ENCODE peak calls at places on chromosome 17, in nine cellular contexts. One of them, this sample, is unnamed.

GRCh38 chr17:34382586-34383224 is 19.7 kb upstream of the CCL1 start:
- DNase-seq in breast epithelium: no peak
- DNase-seq in stomach: no peak
- DNase-seq in HCT116: no peak
- DNase-seq in GM12878: peak
- DNase-seq in uterus: no peak
- DNase-seq in tibial nerve: no peak
- DNase-seq in heart left ventricle: no peak
- DNase-seq in prostate gland: no peak
- DNase-seq in this sample: no peak

GRCh38 chr17:2786176-2786881 is 9.9 kb upstream of the RAP1GAP2 start:
- DNase-seq in prostate gland: peak
- DNase-seq in heart left ventricle: peak
- DNase-seq in stomach: peak
- DNase-seq in GM12878: peak
- DNase-seq in tibial nerve: peak
- DNase-seq in uterus: peak
- DNase-seq in HCT116: peak
- DNase-seq in breast epithelium: peak
- DNase-seq in this sample: peak

GRCh38 chr17:49223517-49224197 is 6.9 kb downstream of the PHOSPHO1 start:
- DNase-seq in prostate gland: peak
- DNase-seq in GM12878: no peak
- DNase-seq in tibial nerve: peak
- DNase-seq in heart left ventricle: peak
- DNase-seq in stomach: peak
- DNase-seq in breast epithelium: no peak
- DNase-seq in uterus: peak
- DNase-seq in HCT116: peak
- DNase-seq in this sample: no peak

GRCh38 chr17:55295411-55296170 is 30.8 kb downstream of the HLF start:
- DNase-seq in HCT116: peak
- DNase-seq in breast epithelium: no peak
- DNase-seq in uterus: peak
- DNase-seq in stomach: peak
- DNase-seq in GM12878: no peak
- DNase-seq in prostate gland: peak
- DNase-seq in tibial nerve: peak
- DNase-seq in heart left ventricle: peak
- DNase-seq in this sample: peak

GRCh38 chr17:32310927-32311568 is 30.9 kb downstream of the C17orf75 start:
- DNase-seq in stomach: no peak
- DNase-seq in uterus: no peak
- DNase-seq in tibial nerve: no peak
- DNase-seq in heart left ventricle: no peak
- DNase-seq in GM12878: no peak
- DNase-seq in prostate gland: no peak
- DNase-seq in breast epithelium: no peak
- DNase-seq in HCT116: no peak
- DNase-seq in this sample: no peak

GRCh38 chr17:4492762-4493561 is 5.7 kb upstream of the SPNS2 start:
- DNase-seq in uterus: no peak
- DNase-seq in HCT116: no peak
- DNase-seq in heart left ventricle: no peak
- DNase-seq in stomach: peak
- DNase-seq in GM12878: no peak
- DNase-seq in prostate gland: no peak
- DNase-seq in breast epithelium: no peak
- DNase-seq in tibial nerve: no peak
- DNase-seq in this sample: no peak

GRCh38 chr17:33725675-33726271 is 432.7 kb upstream of the ASIC2 start:
- DNase-seq in heart left ventricle: no peak
- DNase-seq in tibial nerve: no peak
- DNase-seq in GM12878: no peak
- DNase-seq in stomach: peak
- DNase-seq in prostate gland: no peak
- DNase-seq in breast epithelium: no peak
- DNase-seq in uterus: no peak
- DNase-seq in HCT116: no peak
- DNase-seq in this sample: no peak

GRCh38 chr17:72812823-72813222 is 279.7 kb downstream of the SLC39A11 start:
- DNase-seq in heart left ventricle: no peak
- DNase-seq in stomach: no peak
- DNase-seq in prostate gland: no peak
- DNase-seq in tibial nerve: no peak
- DNase-seq in breast epithelium: no peak
- DNase-seq in HCT116: peak
- DNase-seq in uterus: no peak
- DNase-seq in GM12878: no peak
- DNase-seq in this sample: no peak

GRCh38 chr17:38561416-38562214 is 44.1 kb downstream of the SRCIN1 start:
- DNase-seq in tibial nerve: no peak
- DNase-seq in heart left ventricle: no peak
- DNase-seq in breast epithelium: no peak
- DNase-seq in prostate gland: no peak
- DNase-seq in stomach: no peak
- DNase-seq in uterus: no peak
- DNase-seq in HCT116: no peak
- DNase-seq in GM12878: no peak
- DNase-seq in this sample: no peak

GRCh38 chr17:180380-181212 is 854 bp downstream of the DOC2B start:
- DNase-seq in stomach: no peak
- DNase-seq in tibial nerve: no peak
- DNase-seq in GM12878: no peak
- DNase-seq in breast epithelium: no peak
- DNase-seq in prostate gland: no peak
- DNase-seq in HCT116: no peak
- DNase-seq in heart left ventricle: peak
- DNase-seq in uterus: no peak
- DNase-seq in this sample: no peak

GRCh38 chr17:61821655-61822054 is 41.7 kb downstream of the BRIP1 start:
- DNase-seq in tibial nerve: no peak
- DNase-seq in heart left ventricle: no peak
- DNase-seq in breast epithelium: no peak
- DNase-seq in HCT116: no peak
- DNase-seq in GM12878: no peak
- DNase-seq in stomach: no peak
- DNase-seq in prostate gland: no peak
- DNase-seq in uterus: no peak
- DNase-seq in this sample: no peak

GRCh38 chr17:54967621-54968258 is 714 bp downstream of the COX11 start:
- DNase-seq in breast epithelium: no peak
- DNase-seq in heart left ventricle: no peak
- DNase-seq in stomach: no peak
- DNase-seq in GM12878: no peak
- DNase-seq in HCT116: peak
- DNase-seq in uterus: no peak
- DNase-seq in tibial nerve: no peak
- DNase-seq in prostate gland: no peak
- DNase-seq in this sample: no peak

GRCh38 chr17:1267471-1267947 is 2.7 kb upstream of the BHLHA9 start:
- DNase-seq in heart left ventricle: no peak
- DNase-seq in stomach: peak
- DNase-seq in GM12878: no peak
- DNase-seq in prostate gland: no peak
- DNase-seq in tibial nerve: no peak
- DNase-seq in breast epithelium: no peak
- DNase-seq in uterus: peak
- DNase-seq in HCT116: no peak
- DNase-seq in this sample: no peak

GRCh38 chr17:60077672-60078519 is 825 bp downstream of the HEATR6 start:
- DNase-seq in HCT116: no peak
- DNase-seq in uterus: no peak
- DNase-seq in stomach: no peak
- DNase-seq in GM12878: no peak
- DNase-seq in breast epithelium: no peak
- DNase-seq in tibial nerve: no peak
- DNase-seq in prostate gland: no peak
- DNase-seq in heart left ventricle: no peak
- DNase-seq in this sample: no peak

GRCh38 chr17:37642706-37643105 is 540 bp downstream of the DDX52 start:
- DNase-seq in GM12878: no peak
- DNase-seq in uterus: no peak
- DNase-seq in breast epithelium: no peak
- DNase-seq in stomach: no peak
- DNase-seq in heart left ventricle: no peak
- DNase-seq in tibial nerve: no peak
- DNase-seq in HCT116: no peak
- DNase-seq in prostate gland: no peak
- DNase-seq in this sample: no peak

GRCh38 chr17:10117581-10118001 is 80.8 kb downstream of the GAS7 start:
- DNase-seq in tibial nerve: no peak
- DNase-seq in HCT116: no peak
- DNase-seq in prostate gland: no peak
- DNase-seq in breast epithelium: no peak
- DNase-seq in uterus: no peak
- DNase-seq in heart left ventricle: peak
- DNase-seq in stomach: no peak
- DNase-seq in GM12878: peak
- DNase-seq in this sample: peak

GRCh38 chr17:32784113-32784512 is 92.8 kb downstream of the MYO1D start:
- DNase-seq in prostate gland: no peak
- DNase-seq in HCT116: no peak
- DNase-seq in heart left ventricle: no peak
- DNase-seq in tibial nerve: no peak
- DNase-seq in breast epithelium: no peak
- DNase-seq in GM12878: no peak
- DNase-seq in stomach: no peak
- DNase-seq in uterus: no peak
- DNase-seq in this sample: no peak

GRCh38 chr17:5809056-5809455 is 224.7 kb upstream of the NLRP1 start:
- DNase-seq in stomach: no peak
- DNase-seq in HCT116: no peak
- DNase-seq in tibial nerve: no peak
- DNase-seq in uterus: no peak
- DNase-seq in heart left ventricle: no peak
- DNase-seq in prostate gland: no peak
- DNase-seq in GM12878: no peak
- DNase-seq in breast epithelium: no peak
- DNase-seq in this sample: no peak

GRCh38 chr17:35603674-35604073 is 16.6 kb downstream of the AP2B1 start:
- DNase-seq in breast epithelium: no peak
- DNase-seq in heart left ventricle: no peak
- DNase-seq in stomach: no peak
- DNase-seq in GM12878: no peak
- DNase-seq in prostate gland: no peak
- DNase-seq in HCT116: no peak
- DNase-seq in tibial nerve: no peak
- DNase-seq in uterus: no peak
- DNase-seq in this sample: no peak

GRCh38 chr17:77875051-77875780 is 83.3 kb upstream of the TNRC6C start:
- DNase-seq in prostate gland: no peak
- DNase-seq in HCT116: no peak
- DNase-seq in uterus: no peak
- DNase-seq in stomach: no peak
- DNase-seq in breast epithelium: no peak
- DNase-seq in GM12878: no peak
- DNase-seq in heart left ventricle: no peak
- DNase-seq in tibial nerve: no peak
- DNase-seq in this sample: no peak

GRCh38 chr17:7859028-7859427 is 1.2 kb downstream of the CYB5D1 start:
- DNase-seq in uterus: no peak
- DNase-seq in tibial nerve: no peak
- DNase-seq in breast epithelium: no peak
- DNase-seq in GM12878: no peak
- DNase-seq in stomach: no peak
- DNase-seq in prostate gland: no peak
- DNase-seq in HCT116: no peak
- DNase-seq in heart left ventricle: no peak
- DNase-seq in this sample: no peak
- H3K27ac ChIP-seq in uterus: peak
- H3K27ac ChIP-seq in tibial nerve: no peak
- H3K27ac ChIP-seq in breast epithelium: peak
- H3K27ac ChIP-seq in GM12878: no peak
- H3K27ac ChIP-seq in stomach: no peak
- H3K27ac ChIP-seq in prostate gland: peak
- H3K27ac ChIP-seq in HCT116: peak
- H3K27ac ChIP-seq in heart left ventricle: no peak
- H3K27ac ChIP-seq in this sample: peak

GRCh38 chr17:28645576-28645939 is 600 bp upstream of the BLTP2 start:
- DNase-seq in stomach: no peak
- DNase-seq in heart left ventricle: no peak
- DNase-seq in prostate gland: no peak
- DNase-seq in tibial nerve: no peak
- DNase-seq in HCT116: no peak
- DNase-seq in GM12878: no peak
- DNase-seq in uterus: no peak
- DNase-seq in breast epithelium: no peak
- DNase-seq in this sample: peak
- TF ChIP-seq POLR2A in stomach: no peak
- TF ChIP-seq POLR2A in heart left ventricle: no peak
- TF ChIP-seq POLR2A in prostate gland: no peak
- TF ChIP-seq POLR2A in tibial nerve: no peak
- TF ChIP-seq POLR2A in HCT116: no peak
- TF ChIP-seq POLR2A in GM12878: no peak
- TF ChIP-seq POLR2A in uterus: no peak
- TF ChIP-seq POLR2A in breast epithelium: no peak
- TF ChIP-seq POLR2A in this sample: no peak

GRCh38 chr17:62912363-62912762 is 53.7 kb upstream of the TANC2 start:
- DNase-seq in GM12878: no peak
- DNase-seq in uterus: no peak
- DNase-seq in breast epithelium: no peak
- DNase-seq in prostate gland: no peak
- DNase-seq in heart left ventricle: no peak
- DNase-seq in HCT116: no peak
- DNase-seq in stomach: no peak
- DNase-seq in tibial nerve: no peak
- DNase-seq in this sample: no peak
- H3K27ac ChIP-seq in GM12878: no peak
- H3K27ac ChIP-seq in uterus: no peak
- H3K27ac ChIP-seq in breast epithelium: no peak
- H3K27ac ChIP-seq in prostate gland: no peak
- H3K27ac ChIP-seq in heart left ventricle: no peak
- H3K27ac ChIP-seq in HCT116: no peak
- H3K27ac ChIP-seq in stomach: no peak
- H3K27ac ChIP-seq in tibial nerve: no peak
- H3K27ac ChIP-seq in this sample: no peak

DNA sequence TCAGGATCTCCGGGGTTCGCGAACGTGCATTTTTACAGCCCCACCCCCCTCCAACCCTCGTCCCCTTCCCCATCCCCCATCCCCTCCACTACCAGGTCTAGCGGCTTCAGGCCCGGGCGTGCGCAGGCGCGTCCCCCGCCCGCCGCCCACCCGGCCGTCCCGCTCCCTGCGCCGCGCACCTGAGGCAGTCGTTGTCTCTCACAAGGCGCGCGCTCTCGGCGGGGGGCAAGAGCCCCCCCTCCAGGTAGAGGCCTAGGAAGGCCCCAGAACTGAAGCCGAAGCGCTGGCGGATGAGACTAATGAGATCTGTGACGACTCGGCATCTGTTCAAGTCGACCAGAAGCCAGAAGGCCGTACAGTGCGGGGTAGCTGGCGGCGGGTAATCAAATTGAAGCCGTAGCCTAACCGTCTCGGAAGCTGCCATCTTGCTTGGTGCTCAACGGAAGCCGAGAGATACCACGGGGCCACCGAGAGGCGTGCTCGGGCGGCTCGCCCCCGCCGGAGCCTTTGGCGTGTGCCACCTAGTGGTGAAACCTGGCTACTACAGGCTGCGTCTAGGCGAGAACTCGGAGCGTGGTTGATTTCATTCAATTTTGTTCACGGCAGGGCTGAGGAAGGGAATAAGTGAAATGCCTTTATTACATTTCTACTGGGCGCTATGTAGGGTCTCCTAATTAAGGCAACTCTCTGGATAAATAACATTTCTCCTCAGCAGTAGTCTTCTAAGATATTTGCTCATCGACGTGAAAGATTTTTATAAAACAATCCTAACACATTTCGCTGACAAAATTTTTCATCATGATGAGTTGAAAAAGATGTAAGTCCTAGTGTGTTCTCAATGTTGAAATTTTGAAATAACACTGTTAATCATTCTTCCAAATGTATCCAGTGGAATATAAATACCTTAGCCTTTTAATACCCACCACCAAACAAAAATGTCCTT is at the start of gene COIL:
- DNase-seq in prostate gland: peak
- DNase-seq in breast epithelium: peak
- DNase-seq in GM12878: peak
- DNase-seq in HCT116: peak
- DNase-seq in uterus: peak
- DNase-seq in tibial nerve: peak
- DNase-seq in stomach: peak
- DNase-seq in heart left ventricle: peak
- DNase-seq in this sample: peak
- TF ChIP-seq POLR2A in prostate gland: peak
- TF ChIP-seq POLR2A in breast epithelium: no peak
- TF ChIP-seq POLR2A in GM12878: peak
- TF ChIP-seq POLR2A in HCT116: peak
- TF ChIP-seq POLR2A in uterus: no peak
- TF ChIP-seq POLR2A in tibial nerve: no peak
- TF ChIP-seq POLR2A in stomach: no peak
- TF ChIP-seq POLR2A in heart left ventricle: no peak
- TF ChIP-seq POLR2A in this sample: no peak

This sample was measured in sigmoid colon.